ENCODE peak calls at places on chromosomes 6 and 20, in nine cellular contexts. V, Z, B, U, Q, X, E, Y and I are unnamed samples.
A peak's percentile ranks its signal among the peaks of the same experiment; 100 is the strongest.

GRCh38 chr6:84220809-84221409 is 6.5 kb downstream of the CEP162 start:
- DNase-seq in V (no peak), B (no peak), Q (no peak), U (no peak), X (no peak), E (no peak), Z (no peak), Y (peak; percentile 31), I (no peak)

GRCh38 chr20:15976047-15976731 is 597.1 kb downstream of the KIF16B start:
- DNase-seq in B (no peak), X (no peak), V (no peak), Y (no peak), Q (peak; percentile 46), U (no peak), Z (no peak), E (no peak), I (no peak)

GRCh38 chr20:21272279-21272678 is 30.9 kb upstream of the XRN2 start:
- DNase-seq in E (no peak), Z (no peak), B (no peak), Q (no peak), U (no peak), X (no peak), V (peak; percentile 7), Y (peak; percentile 9), I (no peak)

GRCh38 chr6:146551545-146551944 is 7.9 kb downstream of the RAB32 start:
- DNase-seq in V (no peak), E (no peak), B (no peak), Z (no peak), U (no peak), Y (no peak), Q (no peak), X (no peak), I (no peak)

GRCh38 chr6:4533576-4533975 is 242.6 kb upstream of the CDYL start:
- DNase-seq in B (no peak), X (no peak), Q (no peak), U (no peak), E (no peak), Y (peak; percentile 68), Z (no peak), V (no peak), I (no peak)

GRCh38 chr20:59159091-59159821 is 4.4 kb upstream of the ZNF831 start:
- DNase-seq in Z (peak; percentile 65), B (no peak), V (no peak), U (no peak), Y (no peak), Q (peak; percentile 73), X (no peak), E (no peak), I (no peak)

GRCh38 chr6:149392093-149392492 is 8.0 kb upstream of the SUMO4 start:
- DNase-seq in E (no peak), U (no peak), Q (no peak), Z (no peak), V (no peak), Y (no peak), B (no peak), X (no peak), I (no peak)

GRCh38 chr20:415820-416322 is 7.8 kb downstream of the RBCK1 start:
- DNase-seq in U (no peak), Q (no peak), Y (no peak), B (no peak), V (no peak), X (no peak), E (no peak), Z (no peak), I (no peak)

GRCh38 chr6:30955367-30956042 is 14.7 kb downstream of the MUCL3 start:
- DNase-seq in U (peak; percentile 83), E (peak; percentile 81), Q (peak; percentile 90), Z (peak; percentile 75), X (no peak), Y (peak; percentile 56), B (peak; percentile 12), V (peak; percentile 23), I (peak; percentile 69)

GRCh38 chr6:10528170-10528981 is 7.2 kb downstream of the GCNT2 start:
- DNase-seq in Y (peak; percentile 79), Q (no peak), B (no peak), U (peak; percentile 66), X (no peak), Z (peak; percentile 11), V (peak; percentile 19), E (no peak), I (peak; percentile 52)

GRCh38 chr6:143536461-143536865 is 24.9 kb upstream of the FUCA2 start:
- DNase-seq in X (no peak), Z (peak; percentile 63), U (peak; percentile 67), E (peak; percentile 67), V (peak; percentile 44), B (no peak), Q (no peak), Y (peak; percentile 65), I (peak; percentile 54)

GRCh38 chr6:150325093-150325772 is 43.6 kb upstream of the IYD start:
- DNase-seq in Q (no peak), X (no peak), Y (no peak), B (no peak), E (no peak), U (peak; percentile 46), V (no peak), Z (no peak), I (no peak)

GRCh38 chr6:36651659-36652379 is 26.7 kb upstream of the CDKN1A start:
- DNase-seq in V (no peak), X (no peak), Q (no peak), Z (no peak), B (no peak), U (no peak), Y (no peak), E (no peak), I (no peak)